ENCODE peak calls at places on chromosomes 7 and 10, in four cellular contexts. One of them, this sample, is unnamed. For H3K4me1, the result is how much of the 10 kb centered on the place peaks cover.

GRCh38 chr7:33339074-33339805 is 209.9 kb downstream of the BBS9 start:
- DNase-seq in endothelial cell of umbilical vein: peak
- DNase-seq in GM12878: no peak
- DNase-seq in K562: no peak
- DNase-seq in this sample: no peak

GRCh38 chr7:97835296-97836138 is 36.7 kb downstream of the ASNS start:
- DNase-seq in K562: peak
- DNase-seq in endothelial cell of umbilical vein: peak
- DNase-seq in GM12878: peak
- DNase-seq in this sample: peak

GRCh38 chr7:127927339-127927679 is 103.9 kb downstream of the LRRC4 start:
- DNase-seq in endothelial cell of umbilical vein: peak
- DNase-seq in K562: no peak
- DNase-seq in GM12878: no peak
- DNase-seq in this sample: peak

GRCh38 chr10:95767884-95768556 is 12.1 kb downstream of the ENTPD1 start:
- DNase-seq in endothelial cell of umbilical vein: peak
- DNase-seq in K562: no peak
- DNase-seq in GM12878: no peak
- DNase-seq in this sample: peak

GRCh38 chr10:60473557-60473956 is 83.9 kb upstream of the ANK3 start:
- DNase-seq in endothelial cell of umbilical vein: no peak
- DNase-seq in GM12878: no peak
- DNase-seq in K562: no peak
- DNase-seq in this sample: no peak

GRCh38 chr10:6269953-6270867 is 67.5 kb downstream of the PFKFB3 start:
- DNase-seq in K562: no peak
- DNase-seq in GM12878: peak
- DNase-seq in endothelial cell of umbilical vein: no peak
- DNase-seq in this sample: peak

GRCh38 chr10:33365871-33366411 is 31.5 kb upstream of the NRP1 start:
- DNase-seq in endothelial cell of umbilical vein: peak
- DNase-seq in K562: no peak
- DNase-seq in GM12878: no peak
- DNase-seq in this sample: peak

GRCh38 chr7:84188811-84189405 is 5.7 kb downstream of the SEMA3A start:
- DNase-seq in K562: no peak
- DNase-seq in endothelial cell of umbilical vein: peak
- DNase-seq in GM12878: no peak
- DNase-seq in this sample: peak

GRCh38 chr7:87216701-87217508 is 2.6 kb downstream of the TMEM243 start:
- DNase-seq in GM12878: peak
- DNase-seq in K562: no peak
- DNase-seq in endothelial cell of umbilical vein: peak
- DNase-seq in this sample: no peak

DNA sequence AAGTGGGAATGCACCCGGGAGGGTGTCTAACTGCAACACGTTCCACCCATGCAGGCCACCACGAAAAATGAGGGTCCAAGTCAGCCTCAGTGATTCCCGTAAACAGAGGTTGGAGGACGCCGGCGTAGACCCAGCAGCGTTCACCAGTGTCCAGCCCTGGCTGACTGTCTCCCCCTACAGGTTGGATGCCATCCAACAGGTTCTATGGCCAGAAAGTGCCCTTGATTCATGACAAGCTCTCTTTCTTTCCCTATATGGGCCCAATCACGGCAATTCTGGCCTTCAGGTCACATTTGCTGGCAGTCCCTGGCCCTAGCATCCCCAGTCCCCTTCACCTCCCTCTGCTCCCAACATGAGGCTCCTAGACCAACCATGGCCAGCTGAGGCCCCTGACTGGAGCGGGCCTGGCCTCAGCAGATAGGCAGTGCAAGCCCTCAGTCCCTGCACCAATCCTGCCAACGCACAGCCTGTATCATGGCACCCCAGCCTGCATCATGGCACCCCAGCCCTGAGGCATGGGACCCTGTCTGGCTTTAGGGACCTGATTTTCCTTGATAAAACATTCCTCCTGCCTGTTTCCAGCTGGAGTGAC is 227.4 kb downstream of the GRID1 start:
- DNase-seq in GM12878: no peak
- DNase-seq in K562: no peak
- DNase-seq in endothelial cell of umbilical vein: no peak
- DNase-seq in this sample: no peak
- TF ChIP-seq FOS in GM12878: no peak
- TF ChIP-seq FOS in K562: no peak
- TF ChIP-seq FOS in endothelial cell of umbilical vein: no peak
- TF ChIP-seq FOS in this sample: no peak

GRCh38 chr10:48572414-48572813 is 32.5 kb downstream of the ARHGAP22 start:
- DNase-seq in GM12878: no peak
- DNase-seq in endothelial cell of umbilical vein: no peak
- DNase-seq in K562: no peak
- DNase-seq in this sample: peak

GRCh38 chr10:48574817-48575380 is 30.0 kb downstream of the ARHGAP22 start:
- DNase-seq in endothelial cell of umbilical vein: no peak
- DNase-seq in K562: no peak
- DNase-seq in GM12878: no peak
- DNase-seq in this sample: no peak

GRCh38 chr10:48574322-48574796 is 30.5 kb downstream of the ARHGAP22 start:
- DNase-seq in GM12878: no peak
- DNase-seq in endothelial cell of umbilical vein: no peak
- DNase-seq in K562: no peak
- DNase-seq in this sample: no peak

GRCh38 chr10:48575901-48576300 is 29.0 kb downstream of the ARHGAP22 start:
- DNase-seq in endothelial cell of umbilical vein: no peak
- DNase-seq in K562: no peak
- DNase-seq in GM12878: no peak
- DNase-seq in this sample: no peak

DNA sequence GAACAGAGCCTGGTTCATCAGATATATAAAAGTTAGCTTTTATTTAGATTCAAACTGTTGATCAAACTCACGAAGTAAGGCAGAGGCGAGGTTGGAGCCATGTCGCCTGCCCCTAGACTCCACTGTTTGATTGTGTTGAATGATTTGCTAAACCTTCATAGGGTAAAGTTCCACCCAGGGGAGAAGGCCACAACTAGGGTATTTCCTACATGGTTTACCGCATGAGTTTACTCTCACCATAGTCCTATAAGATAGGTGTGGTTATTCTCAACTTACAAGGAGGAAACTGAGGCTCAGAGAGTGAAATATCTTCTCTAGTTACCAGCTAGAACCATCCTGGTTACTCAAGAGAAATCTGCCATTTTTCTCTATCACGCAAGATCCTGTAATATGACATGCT is 31.8 kb downstream of the ARHGAP22 start:
- DNase-seq in endothelial cell of umbilical vein: no peak
- DNase-seq in GM12878: no peak
- DNase-seq in K562: no peak
- DNase-seq in this sample: no peak
- H3K4me1 ChIP-seq in endothelial cell of umbilical vein: under half
- H3K4me1 ChIP-seq in GM12878: under half
- H3K4me1 ChIP-seq in K562: under half
- H3K4me1 ChIP-seq in this sample: under half

GRCh38 chr10:101061814-101062230 is at the start of gene KAZALD1:
- DNase-seq in endothelial cell of umbilical vein: no peak
- DNase-seq in K562: no peak
- DNase-seq in GM12878: no peak
- DNase-seq in this sample: no peak

GRCh38 chr10:101063548-101064414 is 2.0 kb downstream of the KAZALD1 start:
- DNase-seq in endothelial cell of umbilical vein: peak
- DNase-seq in GM12878: no peak
- DNase-seq in K562: no peak
- DNase-seq in this sample: no peak

GRCh38 chr10:101060951-101061813 is 607 bp upstream of the KAZALD1 start:
- DNase-seq in GM12878: peak
- DNase-seq in K562: peak
- DNase-seq in endothelial cell of umbilical vein: peak
- DNase-seq in this sample: peak

GRCh38 chr10:101063162-101063525 is 1.4 kb downstream of the KAZALD1 start:
- DNase-seq in GM12878: no peak
- DNase-seq in K562: peak
- DNase-seq in endothelial cell of umbilical vein: no peak
- DNase-seq in this sample: no peak

DNA sequence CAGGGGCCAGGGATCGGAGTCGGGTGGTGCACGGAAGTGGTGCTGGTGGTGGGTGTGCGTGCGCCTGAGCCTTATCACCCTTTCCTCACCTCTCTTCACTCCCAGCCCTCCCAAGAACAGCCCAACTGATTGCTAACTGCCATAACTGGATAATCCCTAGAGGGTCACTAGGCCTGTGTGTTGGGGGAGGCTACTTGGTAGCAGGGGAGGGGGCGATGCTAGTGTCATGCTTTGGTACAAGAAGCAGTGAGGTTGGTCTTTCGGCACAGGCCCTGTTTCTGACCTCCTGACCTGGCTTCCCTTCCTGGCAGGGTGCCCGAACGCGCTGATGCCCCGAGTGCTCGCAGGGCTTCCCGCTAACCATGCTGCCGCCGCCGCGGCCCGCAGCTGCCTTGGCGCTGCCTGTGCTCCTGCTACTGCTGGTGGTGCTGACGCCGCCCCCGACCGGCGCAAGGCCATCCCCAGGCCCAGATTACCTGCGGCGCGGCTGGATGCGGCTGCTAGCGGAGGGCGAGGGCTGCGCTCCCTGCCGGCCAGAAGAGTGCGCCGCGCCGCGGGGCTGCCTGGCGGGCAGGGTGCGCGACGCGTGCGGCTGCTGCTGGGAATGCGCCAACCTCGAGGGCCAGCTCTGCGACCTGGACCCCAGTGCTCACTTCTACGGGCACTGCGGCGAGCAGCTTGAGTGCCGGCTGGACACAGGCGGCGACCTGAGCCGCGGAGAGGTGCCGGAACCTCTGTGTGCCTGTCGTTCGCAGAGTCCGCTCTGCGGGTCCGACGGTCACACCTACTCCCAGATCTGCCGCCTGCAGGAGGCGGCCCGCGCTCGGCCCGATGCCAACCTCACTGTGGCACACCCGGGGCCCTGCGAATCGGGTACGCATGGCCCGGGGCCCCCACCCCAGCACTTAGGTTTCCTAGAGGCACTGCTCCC is 707 bp downstream of the KAZALD1 start:
- DNase-seq in endothelial cell of umbilical vein: peak
- DNase-seq in K562: peak
- DNase-seq in GM12878: no peak
- DNase-seq in this sample: peak
- TF ChIP-seq FOS in endothelial cell of umbilical vein: no peak
- TF ChIP-seq FOS in K562: no peak
- TF ChIP-seq FOS in GM12878: no peak
- TF ChIP-seq FOS in this sample: no peak

DNA sequence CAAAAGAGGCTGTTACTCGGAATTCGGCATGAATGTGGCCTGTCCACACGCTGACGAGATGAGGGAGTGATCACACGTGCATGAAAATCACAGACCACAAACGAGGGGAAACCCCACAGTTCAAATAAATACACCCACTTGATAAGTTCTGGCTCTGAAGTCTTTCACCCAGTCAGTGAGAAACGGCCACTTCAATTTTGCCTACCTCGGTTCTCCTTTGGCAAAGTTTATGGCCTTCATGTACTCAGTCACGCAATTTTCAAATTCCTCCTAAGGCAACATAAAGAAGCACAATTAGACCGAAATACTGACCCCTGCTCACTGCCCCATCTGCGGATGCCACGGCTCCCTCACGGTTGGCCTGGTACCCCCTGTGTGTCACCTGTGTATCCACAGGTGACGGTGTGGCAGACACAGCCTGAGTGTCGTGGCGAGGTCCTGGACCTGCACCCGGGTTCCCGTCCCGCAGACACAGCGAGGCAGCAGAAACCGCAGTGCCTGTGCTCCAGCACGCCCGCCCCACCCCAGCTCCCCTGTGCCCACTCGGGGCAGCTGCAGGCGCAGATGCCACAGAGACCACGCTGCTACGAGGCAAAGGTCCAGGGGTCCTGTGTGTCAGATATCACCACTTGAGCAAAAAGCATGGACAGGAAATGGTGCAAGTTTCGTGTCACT is 1.4 kb downstream of the CFAP46 start:
- DNase-seq in K562: no peak
- DNase-seq in GM12878: no peak
- DNase-seq in endothelial cell of umbilical vein: no peak
- DNase-seq in this sample: no peak
- H3K4me1 ChIP-seq in K562: under half
- H3K4me1 ChIP-seq in GM12878: under half
- H3K4me1 ChIP-seq in endothelial cell of umbilical vein: under half
- H3K4me1 ChIP-seq in this sample: under half

This sample was measured in IMR-90.